ENCODE peak calls at places on chromosomes 4 and X, in six cellular contexts. One of them, this sample, is unnamed.

GRCh38 chrX:109774706-109775105 is 41.6 kb upstream of the ACSL4 start:
- DNase-seq in K562: peak; percentile 42
- DNase-seq in heart left ventricle: no peak
- DNase-seq in mucosa of descending colon: no peak
- DNase-seq in left lung: no peak
- DNase-seq in left ventricle myocardium inferior: no peak
- DNase-seq in this sample: peak; percentile 6

GRCh38 chr4:94305468-94306225 is 37.0 kb downstream of the HPGDS start:
- DNase-seq in mucosa of descending colon: no peak
- DNase-seq in K562: no peak
- DNase-seq in left lung: no peak
- DNase-seq in left ventricle myocardium inferior: no peak
- DNase-seq in heart left ventricle: no peak
- DNase-seq in this sample: no peak

GRCh38 chrX:130051176-130051845 is 59.0 kb downstream of the ELF4 start:
- DNase-seq in left ventricle myocardium inferior: no peak
- DNase-seq in heart left ventricle: no peak
- DNase-seq in left lung: no peak
- DNase-seq in mucosa of descending colon: no peak
- DNase-seq in K562: no peak
- DNase-seq in this sample: no peak

GRCh38 chrX:84340981-84341380 is 153.0 kb upstream of the RPS6KA6 start:
- DNase-seq in left ventricle myocardium inferior: no peak
- DNase-seq in left lung: no peak
- DNase-seq in K562: no peak
- DNase-seq in heart left ventricle: no peak
- DNase-seq in mucosa of descending colon: no peak
- DNase-seq in this sample: no peak

GRCh38 chrX:10450959-10451355 is 169.4 kb downstream of the MID1 start:
- DNase-seq in heart left ventricle: no peak
- DNase-seq in mucosa of descending colon: no peak
- DNase-seq in left lung: no peak
- DNase-seq in K562: no peak
- DNase-seq in left ventricle myocardium inferior: no peak
- DNase-seq in this sample: no peak

GRCh38 chrX:112834016-112834855 is 6.4 kb downstream of the AMOT start:
- DNase-seq in heart left ventricle: no peak
- DNase-seq in left ventricle myocardium inferior: no peak
- DNase-seq in left lung: no peak
- DNase-seq in K562: no peak
- DNase-seq in mucosa of descending colon: no peak
- DNase-seq in this sample: no peak

GRCh38 chrX:68915778-68916177 is 87.0 kb downstream of the EFNB1 start:
- DNase-seq in heart left ventricle: no peak
- DNase-seq in K562: no peak
- DNase-seq in left lung: no peak
- DNase-seq in mucosa of descending colon: no peak
- DNase-seq in left ventricle myocardium inferior: no peak
- DNase-seq in this sample: no peak

GRCh38 chr4:146976145-146976544 is 30.5 kb upstream of the TTC29 start:
- DNase-seq in K562: no peak
- DNase-seq in heart left ventricle: no peak
- DNase-seq in mucosa of descending colon: no peak
- DNase-seq in left lung: no peak
- DNase-seq in left ventricle myocardium inferior: no peak
- DNase-seq in this sample: no peak

GRCh38 chr4:149031399-149031798 is 589.2 kb upstream of the NR3C2 start:
- DNase-seq in K562: no peak
- DNase-seq in mucosa of descending colon: no peak
- DNase-seq in heart left ventricle: no peak
- DNase-seq in left lung: no peak
- DNase-seq in left ventricle myocardium inferior: no peak
- DNase-seq in this sample: peak; percentile 19

GRCh38 chr4:30718889-30719252 is 1.3 kb upstream of the PCDH7 start:
- DNase-seq in heart left ventricle: no peak
- DNase-seq in left ventricle myocardium inferior: no peak
- DNase-seq in mucosa of descending colon: no peak
- DNase-seq in left lung: no peak
- DNase-seq in K562: no peak
- DNase-seq in this sample: no peak

GRCh38 chr4:69830529-69831269 is 29.2 kb downstream of the SULT1E1 start:
- DNase-seq in left ventricle myocardium inferior: no peak
- DNase-seq in K562: no peak
- DNase-seq in heart left ventricle: no peak
- DNase-seq in mucosa of descending colon: peak; percentile 66
- DNase-seq in left lung: no peak
- DNase-seq in this sample: peak; percentile 65

GRCh38 chr4:158538176-158538575 is 16.5 kb downstream of the RXFP1 start:
- DNase-seq in K562: no peak
- DNase-seq in mucosa of descending colon: no peak
- DNase-seq in heart left ventricle: no peak
- DNase-seq in left ventricle myocardium inferior: no peak
- DNase-seq in left lung: no peak
- DNase-seq in this sample: no peak

GRCh38 chrX:63458981-63459380 is 107.8 kb upstream of the SPIN4 start:
- DNase-seq in K562: no peak
- DNase-seq in heart left ventricle: no peak
- DNase-seq in mucosa of descending colon: no peak
- DNase-seq in left lung: no peak
- DNase-seq in left ventricle myocardium inferior: no peak
- DNase-seq in this sample: no peak

GRCh38 chr4:173167793-173168395 is 717 bp upstream of the GALNT7 start:
- DNase-seq in left lung: peak; percentile 50
- DNase-seq in left ventricle myocardium inferior: no peak
- DNase-seq in mucosa of descending colon: peak; percentile 78
- DNase-seq in heart left ventricle: peak; percentile 64
- DNase-seq in K562: peak; percentile 48
- DNase-seq in this sample: peak; percentile 61

GRCh38 chr4:8769645-8770517 is 101.8 kb downstream of the HMX1 start:
- DNase-seq in heart left ventricle: peak; percentile 44
- DNase-seq in left ventricle myocardium inferior: peak; percentile 1
- DNase-seq in mucosa of descending colon: no peak
- DNase-seq in left lung: peak; percentile 9
- DNase-seq in K562: no peak
- DNase-seq in this sample: no peak

GRCh38 chrX:254630-255215 is 26.5 kb upstream of the PLCXD1 start:
- DNase-seq in heart left ventricle: no peak
- DNase-seq in left lung: no peak
- DNase-seq in left ventricle myocardium inferior: no peak
- DNase-seq in mucosa of descending colon: peak; percentile 21
- DNase-seq in K562: no peak
- DNase-seq in this sample: no peak

GRCh38 chr4:6956434-6957147 is 47.0 kb downstream of the TBC1D14 start:
- DNase-seq in mucosa of descending colon: peak; percentile 36
- DNase-seq in left lung: no peak
- DNase-seq in heart left ventricle: no peak
- DNase-seq in K562: no peak
- DNase-seq in left ventricle myocardium inferior: no peak
- DNase-seq in this sample: peak; percentile 32

GRCh38 chr4:112036881-112037280 is 108.4 kb upstream of the FAM241A start:
- DNase-seq in heart left ventricle: no peak
- DNase-seq in left lung: no peak
- DNase-seq in K562: no peak
- DNase-seq in mucosa of descending colon: no peak
- DNase-seq in left ventricle myocardium inferior: no peak
- DNase-seq in this sample: no peak

GRCh38 chrX:46791927-46792825 is 33.3 kb upstream of the SLC9A7 start:
- DNase-seq in left lung: peak; percentile 45
- DNase-seq in left ventricle myocardium inferior: no peak
- DNase-seq in K562: no peak
- DNase-seq in mucosa of descending colon: no peak
- DNase-seq in heart left ventricle: no peak
- DNase-seq in this sample: peak; percentile 34

GRCh38 chrX:41921492-41922124 is 1.7 kb downstream of the CASK start:
- DNase-seq in K562: no peak
- DNase-seq in left lung: no peak
- DNase-seq in left ventricle myocardium inferior: no peak
- DNase-seq in heart left ventricle: no peak
- DNase-seq in mucosa of descending colon: no peak
- DNase-seq in this sample: no peak

GRCh38 chr4:25160714-25161598 is 707 bp upstream of the SEPSECS start:
- DNase-seq in left ventricle myocardium inferior: no peak
- DNase-seq in left lung: no peak
- DNase-seq in heart left ventricle: no peak
- DNase-seq in K562: peak; percentile 36
- DNase-seq in mucosa of descending colon: peak; percentile 35
- DNase-seq in this sample: no peak

GRCh38 chrX:82813671-82814078 is 694.4 kb upstream of the POU3F4 start:
- DNase-seq in left lung: no peak
- DNase-seq in mucosa of descending colon: no peak
- DNase-seq in left ventricle myocardium inferior: no peak
- DNase-seq in K562: no peak
- DNase-seq in heart left ventricle: no peak
- DNase-seq in this sample: peak; percentile 2

GRCh38 chrX:36898301-36898700 is 109.9 kb upstream of the FAM47C start:
- DNase-seq in left lung: no peak
- DNase-seq in mucosa of descending colon: no peak
- DNase-seq in K562: no peak
- DNase-seq in left ventricle myocardium inferior: no peak
- DNase-seq in heart left ventricle: no peak
- DNase-seq in this sample: no peak

DNA sequence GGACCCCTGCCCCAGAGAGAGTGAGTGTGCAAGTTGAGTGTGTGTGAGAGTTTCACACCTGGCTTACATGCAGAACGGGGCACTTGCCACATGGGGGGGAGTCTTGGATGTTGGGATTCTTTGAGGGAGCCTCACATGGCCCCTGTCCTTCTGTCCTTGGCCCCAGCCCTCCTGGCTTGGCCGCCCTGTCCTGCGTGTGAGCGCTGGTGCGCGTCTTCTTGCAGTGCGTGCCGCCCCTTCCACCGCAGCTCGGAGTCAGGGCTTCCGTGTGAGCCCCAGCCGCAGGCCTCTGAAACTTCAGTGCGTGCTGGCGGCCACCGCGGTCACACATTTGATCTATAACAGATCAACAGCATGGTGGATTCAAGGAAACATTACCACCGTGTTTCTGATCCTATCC is 30.1 kb upstream of the HGFAC start:
- DNase-seq in left ventricle myocardium inferior: no peak
- DNase-seq in left lung: no peak
- DNase-seq in heart left ventricle: peak; percentile 26
- DNase-seq in K562: no peak
- DNase-seq in mucosa of descending colon: no peak
- DNase-seq in this sample: no peak
- TF ChIP-seq CTCF in left ventricle myocardium inferior: no peak
- TF ChIP-seq CTCF in left lung: no peak
- TF ChIP-seq CTCF in heart left ventricle: no peak
- TF ChIP-seq CTCF in K562: no peak
- TF ChIP-seq CTCF in mucosa of descending colon: no peak
- TF ChIP-seq CTCF in this sample: no peak

GRCh38 chr4:71268156-71268555 is 70.7 kb upstream of the SLC4A4 start:
- DNase-seq in heart left ventricle: no peak
- DNase-seq in left ventricle myocardium inferior: no peak
- DNase-seq in K562: no peak
- DNase-seq in mucosa of descending colon: no peak
- DNase-seq in left lung: no peak
- DNase-seq in this sample: no peak
- H3K9me3 ChIP-seq in heart left ventricle: no peaks in the 10 kb centered on the region
- H3K9me3 ChIP-seq in left ventricle myocardium inferior: no peaks in the 10 kb centered on the region
- H3K9me3 ChIP-seq in K562: no peaks in the 10 kb centered on the region
- H3K9me3 ChIP-seq in mucosa of descending colon: no peaks in the 10 kb centered on the region
- H3K9me3 ChIP-seq in left lung: no peaks in the 10 kb centered on the region
- H3K9me3 ChIP-seq in this sample: no peaks in the 10 kb centered on the region

GRCh38 chr4:47577779-47578553 is 92.9 kb downstream of the ATP10D start:
- DNase-seq in left lung: no peak
- DNase-seq in left ventricle myocardium inferior: no peak
- DNase-seq in mucosa of descending colon: no peak
- DNase-seq in K562: no peak
- DNase-seq in heart left ventricle: no peak
- DNase-seq in this sample: no peak
- H3K4me3 ChIP-seq in left lung: no peak overlapping the region
- H3K4me3 ChIP-seq in left ventricle myocardium inferior: no peak overlapping the region
- H3K4me3 ChIP-seq in mucosa of descending colon: no peak overlapping the region
- H3K4me3 ChIP-seq in K562: no peak overlapping the region
- H3K4me3 ChIP-seq in heart left ventricle: no peak overlapping the region
- H3K4me3 ChIP-seq in this sample: no peak overlapping the region

GRCh38 chr4:73021634-73022033 is 47.9 kb downstream of the COX18 start:
- DNase-seq in mucosa of descending colon: no peak
- DNase-seq in left lung: no peak
- DNase-seq in K562: no peak
- DNase-seq in left ventricle myocardium inferior: no peak
- DNase-seq in heart left ventricle: no peak
- DNase-seq in this sample: no peak
- TF ChIP-seq CTCF in mucosa of descending colon: no peak
- TF ChIP-seq CTCF in left lung: no peak
- TF ChIP-seq CTCF in K562: peak; percentile 67
- TF ChIP-seq CTCF in left ventricle myocardium inferior: peak; percentile 29
- TF ChIP-seq CTCF in heart left ventricle: no peak
- TF ChIP-seq CTCF in this sample: no peak